ENCODE peak calls at places on chromosomes 13 and 19, in nine cellular contexts. One of them, this sample, is unnamed.

GRCh38 chr13:45178349-45179142 is 22.3 kb downstream of the KCTD4 start:
- DNase-seq in dorsolateral prefrontal cortex: no peak
- DNase-seq in cardiac fibroblast: peak
- DNase-seq in astrocyte of the spinal cord: peak
- DNase-seq in neural crest cell: no peak
- DNase-seq in choroid plexus epithelial cell: peak
- DNase-seq in heart right ventricle: no peak
- DNase-seq in cardiac muscle cell: peak
- DNase-seq in omental fat pad: no peak
- DNase-seq in this sample: peak

GRCh38 chr13:111095031-111095840 is 19.9 kb upstream of the ARHGEF7 start:
- DNase-seq in dorsolateral prefrontal cortex: no peak
- DNase-seq in cardiac fibroblast: no peak
- DNase-seq in astrocyte of the spinal cord: no peak
- DNase-seq in neural crest cell: no peak
- DNase-seq in choroid plexus epithelial cell: no peak
- DNase-seq in heart right ventricle: no peak
- DNase-seq in cardiac muscle cell: no peak
- DNase-seq in omental fat pad: no peak
- DNase-seq in this sample: no peak

GRCh38 chr13:25067054-25067453 is 28.9 kb upstream of the PABPC3 start:
- DNase-seq in dorsolateral prefrontal cortex: no peak
- DNase-seq in cardiac fibroblast: no peak
- DNase-seq in astrocyte of the spinal cord: no peak
- DNase-seq in neural crest cell: no peak
- DNase-seq in choroid plexus epithelial cell: no peak
- DNase-seq in heart right ventricle: no peak
- DNase-seq in cardiac muscle cell: no peak
- DNase-seq in omental fat pad: no peak
- DNase-seq in this sample: no peak

GRCh38 chr13:25222740-25223139 is 50.7 kb upstream of the AMER2 start:
- DNase-seq in dorsolateral prefrontal cortex: no peak
- DNase-seq in cardiac fibroblast: no peak
- DNase-seq in astrocyte of the spinal cord: no peak
- DNase-seq in neural crest cell: no peak
- DNase-seq in choroid plexus epithelial cell: no peak
- DNase-seq in heart right ventricle: no peak
- DNase-seq in cardiac muscle cell: no peak
- DNase-seq in omental fat pad: no peak
- DNase-seq in this sample: no peak

GRCh38 chr19:42092350-42092749 is 16.4 kb downstream of the ZNF574 start:
- DNase-seq in dorsolateral prefrontal cortex: no peak
- DNase-seq in cardiac fibroblast: peak
- DNase-seq in astrocyte of the spinal cord: no peak
- DNase-seq in neural crest cell: no peak
- DNase-seq in choroid plexus epithelial cell: no peak
- DNase-seq in heart right ventricle: no peak
- DNase-seq in cardiac muscle cell: peak
- DNase-seq in omental fat pad: no peak
- DNase-seq in this sample: peak

GRCh38 chr19:18205180-18205915 is 1.5 kb upstream of the RAB3A start:
- DNase-seq in dorsolateral prefrontal cortex: peak
- DNase-seq in cardiac fibroblast: peak
- DNase-seq in astrocyte of the spinal cord: peak
- DNase-seq in neural crest cell: peak
- DNase-seq in choroid plexus epithelial cell: peak
- DNase-seq in heart right ventricle: peak
- DNase-seq in cardiac muscle cell: peak
- DNase-seq in omental fat pad: peak
- DNase-seq in this sample: peak

GRCh38 chr19:535017-535835 is 3.7 kb downstream of the CDC34 start:
- DNase-seq in dorsolateral prefrontal cortex: no peak
- DNase-seq in cardiac fibroblast: no peak
- DNase-seq in astrocyte of the spinal cord: no peak
- DNase-seq in neural crest cell: no peak
- DNase-seq in choroid plexus epithelial cell: no peak
- DNase-seq in heart right ventricle: no peak
- DNase-seq in cardiac muscle cell: no peak
- DNase-seq in omental fat pad: no peak
- DNase-seq in this sample: no peak

GRCh38 chr13:48902421-48902820 is 73.3 kb upstream of the FNDC3A start:
- DNase-seq in dorsolateral prefrontal cortex: no peak
- DNase-seq in cardiac fibroblast: peak
- DNase-seq in astrocyte of the spinal cord: no peak
- DNase-seq in neural crest cell: no peak
- DNase-seq in choroid plexus epithelial cell: peak
- DNase-seq in heart right ventricle: no peak
- DNase-seq in cardiac muscle cell: peak
- DNase-seq in omental fat pad: no peak
- DNase-seq in this sample: no peak

GRCh38 chr19:6679139-6679538 is 9.2 kb upstream of the TNFSF14 start:
- DNase-seq in dorsolateral prefrontal cortex: no peak
- DNase-seq in cardiac fibroblast: no peak
- DNase-seq in astrocyte of the spinal cord: no peak
- DNase-seq in neural crest cell: no peak
- DNase-seq in choroid plexus epithelial cell: no peak
- DNase-seq in heart right ventricle: no peak
- DNase-seq in cardiac muscle cell: no peak
- DNase-seq in omental fat pad: no peak
- DNase-seq in this sample: no peak

GRCh38 chr19:41821003-41821735 is 23.3 kb downstream of the LYPD4 start:
- DNase-seq in dorsolateral prefrontal cortex: no peak
- DNase-seq in cardiac fibroblast: peak
- DNase-seq in astrocyte of the spinal cord: no peak
- DNase-seq in neural crest cell: peak
- DNase-seq in choroid plexus epithelial cell: peak
- DNase-seq in heart right ventricle: no peak
- DNase-seq in cardiac muscle cell: peak
- DNase-seq in omental fat pad: no peak
- DNase-seq in this sample: peak

DNA sequence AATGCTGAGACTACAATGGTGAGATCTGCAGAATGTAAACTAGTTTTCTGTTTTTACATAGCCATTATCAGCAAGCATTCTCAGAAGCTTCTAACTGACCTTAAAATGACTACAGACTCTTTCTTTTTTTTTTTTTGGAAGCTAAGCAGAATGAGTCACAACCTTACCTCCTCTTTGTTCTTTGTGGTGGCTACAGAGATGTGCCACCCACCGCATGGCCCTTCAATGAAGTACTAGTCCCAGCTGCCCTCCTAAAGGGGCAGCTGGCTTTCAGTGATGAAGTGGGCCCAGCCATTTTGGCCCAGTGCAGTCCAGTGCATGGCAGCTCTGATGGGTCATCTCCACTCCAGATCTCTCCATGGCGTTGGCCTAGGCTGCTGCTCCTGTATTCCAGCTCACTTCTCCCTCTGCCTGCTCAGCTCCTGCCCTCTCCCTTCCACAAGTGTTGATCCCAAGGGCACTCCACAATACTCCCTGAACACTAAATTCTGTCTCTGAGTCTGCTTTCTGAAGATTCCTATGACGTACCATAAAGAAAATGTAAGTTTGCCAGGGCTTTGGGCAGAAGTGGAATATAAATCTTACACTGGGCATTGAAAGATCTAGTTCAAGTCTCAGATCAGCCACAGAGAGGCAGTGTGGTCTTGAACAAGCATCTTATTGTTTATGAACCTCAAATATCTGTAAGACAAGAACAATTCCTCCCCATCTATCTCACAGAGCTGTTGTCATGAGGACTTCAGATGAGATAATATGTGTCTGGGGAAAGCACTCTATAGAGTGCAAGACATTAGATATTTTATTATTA is 85.6 kb downstream of the RXFP2 start:
- DNase-seq in dorsolateral prefrontal cortex: no peak
- DNase-seq in cardiac fibroblast: peak
- DNase-seq in astrocyte of the spinal cord: peak
- DNase-seq in neural crest cell: no peak
- DNase-seq in choroid plexus epithelial cell: peak
- DNase-seq in heart right ventricle: no peak
- DNase-seq in cardiac muscle cell: peak
- DNase-seq in omental fat pad: no peak
- DNase-seq in this sample: no peak
- TF ChIP-seq CTCF in dorsolateral prefrontal cortex: no peak
- TF ChIP-seq CTCF in cardiac fibroblast: peak
- TF ChIP-seq CTCF in astrocyte of the spinal cord: no peak
- TF ChIP-seq CTCF in neural crest cell: peak
- TF ChIP-seq CTCF in choroid plexus epithelial cell: peak
- TF ChIP-seq CTCF in heart right ventricle: peak
- TF ChIP-seq CTCF in cardiac muscle cell: peak
- TF ChIP-seq CTCF in omental fat pad: no peak
- TF ChIP-seq CTCF in this sample: no peak

GRCh38 chr19:13808856-13809255 is 13.6 kb downstream of the ZSWIM4 start:
- DNase-seq in dorsolateral prefrontal cortex: no peak
- DNase-seq in cardiac fibroblast: no peak
- DNase-seq in astrocyte of the spinal cord: no peak
- DNase-seq in neural crest cell: no peak
- DNase-seq in choroid plexus epithelial cell: no peak
- DNase-seq in heart right ventricle: no peak
- DNase-seq in cardiac muscle cell: no peak
- DNase-seq in omental fat pad: no peak
- DNase-seq in this sample: no peak

GRCh38 chr19:13803038-13803437 is 7.8 kb downstream of the ZSWIM4 start:
- DNase-seq in dorsolateral prefrontal cortex: no peak
- DNase-seq in cardiac fibroblast: no peak
- DNase-seq in astrocyte of the spinal cord: no peak
- DNase-seq in neural crest cell: no peak
- DNase-seq in choroid plexus epithelial cell: no peak
- DNase-seq in heart right ventricle: no peak
- DNase-seq in cardiac muscle cell: no peak
- DNase-seq in omental fat pad: no peak
- DNase-seq in this sample: no peak

GRCh38 chr19:13807421-13808021 is 12.3 kb downstream of the ZSWIM4 start:
- DNase-seq in dorsolateral prefrontal cortex: no peak
- DNase-seq in cardiac fibroblast: no peak
- DNase-seq in astrocyte of the spinal cord: no peak
- DNase-seq in neural crest cell: no peak
- DNase-seq in choroid plexus epithelial cell: no peak
- DNase-seq in heart right ventricle: no peak
- DNase-seq in cardiac muscle cell: no peak
- DNase-seq in omental fat pad: no peak
- DNase-seq in this sample: no peak

GRCh38 chr19:13806728-13807127 is 11.5 kb downstream of the ZSWIM4 start:
- DNase-seq in dorsolateral prefrontal cortex: no peak
- DNase-seq in cardiac fibroblast: no peak
- DNase-seq in astrocyte of the spinal cord: no peak
- DNase-seq in neural crest cell: no peak
- DNase-seq in choroid plexus epithelial cell: no peak
- DNase-seq in heart right ventricle: no peak
- DNase-seq in cardiac muscle cell: no peak
- DNase-seq in omental fat pad: no peak
- DNase-seq in this sample: no peak

DNA sequence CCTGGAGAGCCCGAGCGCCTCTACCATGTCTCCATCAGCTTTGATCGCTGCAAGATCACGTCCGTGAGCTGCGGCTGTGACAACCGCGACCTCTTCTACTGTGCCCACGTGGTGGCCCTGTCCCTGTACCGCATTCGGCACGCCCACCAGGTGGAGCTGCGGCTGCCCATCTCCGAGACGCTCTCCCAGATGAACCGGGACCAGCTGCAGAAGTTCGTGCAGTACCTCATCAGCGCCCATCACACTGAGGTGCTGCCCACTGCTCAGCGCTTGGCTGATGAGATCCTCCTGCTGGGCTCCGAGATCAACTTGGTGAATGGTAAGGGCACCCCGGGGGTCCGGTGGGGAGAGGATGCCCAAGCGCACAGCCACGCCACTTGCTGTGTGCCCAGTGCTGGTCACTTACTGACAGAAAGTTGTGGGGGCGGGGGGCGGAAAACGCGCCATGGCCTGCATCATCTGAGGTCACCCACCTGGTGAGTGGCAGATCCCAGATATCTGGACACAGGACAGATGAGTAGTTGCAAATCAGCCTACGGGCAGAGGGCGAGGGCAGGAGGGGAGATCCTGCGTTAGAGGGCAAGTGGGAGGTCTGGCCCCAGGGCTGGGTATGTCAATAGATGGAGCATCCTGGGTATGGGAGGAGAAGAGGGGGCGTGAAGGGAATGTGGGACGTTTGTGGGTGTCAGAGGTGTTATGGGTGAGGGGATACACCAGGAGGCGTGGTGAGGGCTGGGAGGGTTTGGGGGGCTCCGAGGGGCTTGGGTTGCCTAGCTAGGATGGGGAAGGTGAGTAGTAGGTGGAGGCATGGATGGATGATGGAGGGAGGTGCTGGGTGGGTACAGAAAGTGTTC is 9.8 kb downstream of the ZSWIM4 start:
- DNase-seq in dorsolateral prefrontal cortex: peak
- DNase-seq in cardiac fibroblast: no peak
- DNase-seq in astrocyte of the spinal cord: no peak
- DNase-seq in neural crest cell: no peak
- DNase-seq in choroid plexus epithelial cell: no peak
- DNase-seq in heart right ventricle: peak
- DNase-seq in cardiac muscle cell: no peak
- DNase-seq in omental fat pad: no peak
- DNase-seq in this sample: peak
- TF ChIP-seq CTCF in dorsolateral prefrontal cortex: peak
- TF ChIP-seq CTCF in cardiac fibroblast: peak
- TF ChIP-seq CTCF in astrocyte of the spinal cord: peak
- TF ChIP-seq CTCF in neural crest cell: peak
- TF ChIP-seq CTCF in choroid plexus epithelial cell: peak
- TF ChIP-seq CTCF in heart right ventricle: peak
- TF ChIP-seq CTCF in cardiac muscle cell: peak
- TF ChIP-seq CTCF in omental fat pad: no peak
- TF ChIP-seq CTCF in this sample: no peak

GRCh38 chr19:20565321-20566018 is at the start of gene ZNF737:
- DNase-seq in dorsolateral prefrontal cortex: peak
- DNase-seq in cardiac fibroblast: peak
- DNase-seq in astrocyte of the spinal cord: peak
- DNase-seq in neural crest cell: peak
- DNase-seq in choroid plexus epithelial cell: peak
- DNase-seq in heart right ventricle: peak
- DNase-seq in cardiac muscle cell: peak
- DNase-seq in omental fat pad: peak
- DNase-seq in this sample: peak
- TF ChIP-seq CTCF in dorsolateral prefrontal cortex: peak
- TF ChIP-seq CTCF in cardiac fibroblast: peak
- TF ChIP-seq CTCF in astrocyte of the spinal cord: peak
- TF ChIP-seq CTCF in neural crest cell: peak
- TF ChIP-seq CTCF in choroid plexus epithelial cell: peak
- TF ChIP-seq CTCF in heart right ventricle: peak
- TF ChIP-seq CTCF in cardiac muscle cell: peak
- TF ChIP-seq CTCF in omental fat pad: no peak
- TF ChIP-seq CTCF in this sample: no peak

GRCh38 chr13:66660013-66660804 is 569.9 kb downstream of the PCDH9 start:
- DNase-seq in dorsolateral prefrontal cortex: no peak
- DNase-seq in cardiac fibroblast: peak
- DNase-seq in astrocyte of the spinal cord: peak
- DNase-seq in neural crest cell: no peak
- DNase-seq in choroid plexus epithelial cell: peak
- DNase-seq in heart right ventricle: no peak
- DNase-seq in cardiac muscle cell: peak
- DNase-seq in omental fat pad: no peak
- DNase-seq in this sample: no peak
- TF ChIP-seq CTCF in dorsolateral prefrontal cortex: no peak
- TF ChIP-seq CTCF in cardiac fibroblast: no peak
- TF ChIP-seq CTCF in astrocyte of the spinal cord: no peak
- TF ChIP-seq CTCF in neural crest cell: no peak
- TF ChIP-seq CTCF in choroid plexus epithelial cell: no peak
- TF ChIP-seq CTCF in heart right ventricle: no peak
- TF ChIP-seq CTCF in cardiac muscle cell: no peak
- TF ChIP-seq CTCF in omental fat pad: no peak
- TF ChIP-seq CTCF in this sample: no peak

This sample was measured in activated CD8-positive, alpha-beta T cell treated with anti-CD3 and anti-CD28 coated beads for 36 hours.